ENCODE peak calls at places on chromosomes 4 and X, in four cellular contexts. D is PC-3, Z is HCT116, Q is neural progenitor cell. C is an unnamed sample.
A peak's percentile ranks its signal among the peaks of the same experiment; 100 is the strongest.

GRCh38 chrX:154368630-154369452 is 5.6 kb downstream of the FLNA start:
- DNase-seq in Q (peak; percentile 27), Z (peak; percentile 62), D (peak; percentile 95), C (peak; percentile 51)

GRCh38 chr4:133320576-133321170 is 171.6 kb downstream of the PCDH10 start:
- DNase-seq in Z (peak; percentile 33), Q (peak; percentile 62), D (peak; percentile 52), C (peak; percentile 21)

GRCh38 chr4:98994474-98995182 is 893 bp upstream of the METAP1 start:
- DNase-seq in D (no peak), Z (no peak), Q (peak; percentile 35), C (no peak)

GRCh38 chrX:119986203-119986602 is 42.7 kb upstream of the NKAP start:
- DNase-seq in D (no peak), Z (no peak), Q (no peak), C (no peak)

GRCh38 chr4:4853921-4854648 is 5.4 kb upstream of the MSX1 start:
- DNase-seq in Q (no peak), Z (no peak), D (no peak), C (no peak)

GRCh38 chr4:4480685-4481393 is 61.0 kb downstream of the STX18 start:
- DNase-seq in D (no peak), Z (no peak), Q (peak; percentile 31), C (peak; percentile 22)

GRCh38 chrX:93874554-93874953 is 200.5 kb downstream of the FAM133A start:
- DNase-seq in D (peak; percentile 63), Z (no peak), Q (peak; percentile 77), C (peak; percentile 0)

GRCh38 chrX:67524428-67524827 is 19.4 kb upstream of the AR start:
- DNase-seq in Z (no peak), Q (no peak), D (no peak), C (no peak)

GRCh38 chrX:149129767-149130166 is 375.3 kb downstream of the IDS start:
- DNase-seq in Q (no peak), Z (no peak), D (no peak), C (no peak)

GRCh38 chrX:75230296-75230695 is 43.6 kb upstream of the UPRT start:
- DNase-seq in Q (no peak), D (no peak), Z (no peak), C (no peak)

GRCh38 chr4:140219567-140219966 is 65.6 kb upstream of the MAML3 start:
- DNase-seq in D (no peak), Q (peak; percentile 33), Z (no peak), C (no peak)

GRCh38 chr4:15147709-15148651 is 145.7 kb downstream of the CPEB2 start:
- DNase-seq in D (no peak), Q (no peak), Z (no peak), C (no peak)

GRCh38 chr4:5751073-5751917 is 40.3 kb downstream of the EVC start:
- DNase-seq in Q (no peak), Z (no peak), D (no peak), C (no peak)

GRCh38 chrX:327660-328126 is 9.1 kb upstream of the GTPBP6 start:
- DNase-seq in D (no peak), Q (no peak), Z (no peak), C (no peak)

GRCh38 chr4:32147446-32148064 is 1427.4 kb downstream of the PCDH7 start:
- DNase-seq in Q (no peak), Z (no peak), D (no peak), C (no peak)

GRCh38 chr4:70902577-70903281 is 560 bp downstream of the MOB1B start:
- DNase-seq in Z (no peak), D (peak; percentile 27), Q (no peak), C (peak; percentile 43)

GRCh38 chrX:18368402-18368801 is 13.9 kb upstream of the SCML2 start:
- DNase-seq in Z (no peak), Q (no peak), D (no peak), C (no peak)

GRCh38 chr4:101238706-101239105 is 108.6 kb downstream of the PPP3CA start:
- DNase-seq in Z (no peak), D (peak; percentile 24), Q (no peak), C (no peak)

GRCh38 chr4:126172126-126172525 is 857.4 kb downstream of the FAT4 start:
- DNase-seq in Z (no peak), D (no peak), Q (no peak), C (no peak)

GRCh38 chr4:100168521-100168920 is 21.7 kb downstream of the DDIT4L start:
- DNase-seq in Z (no peak), D (no peak), Q (no peak), C (no peak)

GRCh38 chr4:14865804-14866203 is 136.5 kb upstream of the CPEB2 start:
- DNase-seq in Q (no peak), Z (no peak), D (no peak), C (no peak)

GRCh38 chr4:33831667-33832066 is 2412.6 kb downstream of the ARAP2 start:
- DNase-seq in D (peak; percentile 6), Z (no peak), Q (no peak), C (no peak)

GRCh38 chrX:14029425-14030247 is at the start of gene GEMIN8:
- DNase-seq in Z (peak; percentile 84), Q (peak; percentile 89), D (peak; percentile 88), C (peak; percentile 88)

GRCh38 chrX:148049441-148049840 is 68.3 kb downstream of the FMR1NB start:
- DNase-seq in Z (peak; percentile 1), D (peak; percentile 56), Q (peak; percentile 56), C (peak; percentile 60)

GRCh38 chrX:94329182-94329581 is 655.2 kb downstream of the FAM133A start:
- DNase-seq in D (no peak), Q (no peak), Z (no peak), C (no peak)

GRCh38 chr4:88613417-88613875 is 21.2 kb downstream of the HERC3 start:
- DNase-seq in Q (no peak), Z (no peak), D (no peak), C (peak; percentile 41)

GRCh38 chr4:1508161-1509160 is 102.2 kb upstream of the NKX1-1 start:
- DNase-seq in D (no peak), Q (no peak), Z (no peak), C (no peak)

GRCh38 chr4:89357346-89357745 is 49.7 kb upstream of the GPRIN3 start:
- DNase-seq in Q (no peak), Z (no peak), D (no peak), C (no peak)

GRCh38 chrX:151981129-151981528 is 6.7 kb upstream of the GABRE start:
- DNase-seq in Z (no peak), D (peak; percentile 2), Q (no peak), C (no peak)

GRCh38 chrX:129193357-129193756 is 329.9 kb downstream of the SMARCA1 start:
- DNase-seq in D (peak; percentile 24), Z (no peak), Q (no peak), C (no peak)

GRCh38 chr4:27398911-27399310 is 538.3 kb downstream of the STIM2 start:
- DNase-seq in D (peak; percentile 4), Z (no peak), Q (no peak), C (no peak)

GRCh38 chr4:8744083-8744805 is 127.4 kb downstream of the HMX1 start:
- DNase-seq in D (no peak), Z (no peak), Q (no peak), C (no peak)

GRCh38 chrX:66638591-66639500 is at the start of gene EDA2R:
- DNase-seq in Q (peak; percentile 83), Z (no peak), D (no peak), C (peak; percentile 81)

GRCh38 chr4:122921971-122922876 is at the start of gene NUDT6:
- DNase-seq in Q (peak; percentile 88), Z (no peak), D (peak; percentile 56), C (peak; percentile 79)

GRCh38 chr4:71261001-71261400 is 77.8 kb upstream of the SLC4A4 start:
- DNase-seq in Z (no peak), Q (no peak), D (no peak), C (no peak)

DNA sequence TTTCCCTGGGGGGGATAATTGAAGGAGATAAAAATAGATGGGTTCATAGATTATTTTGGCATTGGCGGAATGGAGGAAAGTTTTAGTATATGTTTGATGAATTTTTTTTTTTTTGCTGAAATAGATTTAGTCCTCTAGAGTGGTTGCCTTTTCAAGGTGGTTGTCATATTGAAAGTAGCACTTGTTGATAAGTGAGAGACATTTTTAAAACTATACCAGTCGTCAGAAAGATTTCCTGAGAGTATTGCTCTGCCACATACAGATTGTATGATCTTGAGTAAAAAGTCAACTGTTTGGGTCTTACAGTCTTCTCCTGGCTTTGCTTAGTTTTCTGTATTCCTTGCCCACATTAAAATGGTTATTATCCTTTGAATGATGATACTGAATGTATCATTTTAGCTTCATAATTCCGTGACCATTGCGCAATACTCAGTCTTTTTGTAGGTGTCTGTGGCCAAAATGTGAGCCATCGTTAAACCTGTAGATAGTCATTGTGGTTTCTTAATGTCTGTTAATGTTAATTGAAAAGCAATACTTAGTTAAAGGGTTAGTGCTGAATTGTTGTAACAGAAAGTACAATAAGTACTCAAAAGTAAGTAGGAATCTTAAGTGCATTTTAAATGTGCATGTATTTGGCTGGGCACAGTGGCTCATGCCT is 7.2 kb downstream of the SMARCAD1 start:
- DNase-seq in Q (no peak), D (no peak), Z (no peak), C (no peak)
- TF ChIP-seq EZH2phosphoT487 in Q (no peak), D (no peak), Z (no peak), C (no peak)

GRCh38 chrX:9759340-9759739 is 6.3 kb downstream of the GPR143 start:
- DNase-seq in D (no peak), Q (no peak), Z (peak; percentile 26), C (no peak)

GRCh38 chrX:9757366-9757765 is 8.3 kb downstream of the GPR143 start:
- DNase-seq in Q (no peak), Z (no peak), D (no peak), C (no peak)

DNA sequence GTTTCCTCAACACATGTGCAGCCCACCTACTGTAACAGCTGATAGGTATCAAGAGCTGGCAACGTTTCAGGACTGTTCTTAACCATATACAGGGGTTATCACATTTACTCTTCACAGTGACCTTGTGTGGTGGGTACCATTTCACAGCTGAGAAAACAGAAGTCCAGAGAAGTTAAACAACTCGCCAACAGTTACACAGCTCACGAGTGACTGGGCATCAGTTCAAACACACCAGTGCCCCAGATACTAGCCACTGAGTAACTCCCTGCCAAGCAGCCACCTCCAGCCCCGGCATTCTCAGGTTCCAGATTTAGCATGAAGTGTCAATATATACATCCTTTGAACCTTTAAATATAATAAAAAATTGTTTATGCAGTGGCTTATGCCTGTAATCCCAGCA is 7.4 kb downstream of the GPR143 start:
- DNase-seq in Q (no peak), Z (no peak), D (no peak), C (no peak)
- TF ChIP-seq CTCF in Q (no peak), Z (no peak), D (no peak), C (no peak)

DNA sequence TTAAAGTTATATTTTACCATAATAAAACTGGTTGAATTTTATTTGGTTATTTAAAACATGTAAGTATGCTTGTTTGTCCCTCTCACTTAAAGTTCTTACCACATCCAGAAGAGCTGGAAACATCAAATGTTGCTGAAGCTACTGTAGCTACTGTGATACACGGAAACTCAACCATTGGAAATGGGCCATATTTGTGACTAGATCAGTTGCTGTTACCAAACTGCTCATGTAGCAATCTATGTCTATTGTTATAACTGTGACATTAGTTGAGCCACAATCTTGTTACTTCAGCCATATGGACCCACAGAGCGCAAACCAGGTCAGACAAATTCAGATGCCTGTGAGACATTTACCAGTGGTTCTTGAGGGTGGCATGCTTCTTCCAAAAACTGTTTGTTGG is 41.6 kb downstream of the NDNF start:
- DNase-seq in Z (no peak), D (no peak), Q (no peak), C (no peak)
- TF ChIP-seq EZH2phosphoT487 in Z (no peak), D (no peak), Q (no peak), C (no peak)

GRCh38 chr4:112379306-112379705 is 82.1 kb downstream of the ALPK1 start:
- DNase-seq in Z (no peak), D (no peak), Q (peak; percentile 94), C (no peak)
- TF ChIP-seq CTCF in Z (no peak), D (no peak), Q (peak; percentile 62), C (no peak)

GRCh38 chr4:120850048-120850599 is 72.4 kb downstream of the PRDM5 start:
- DNase-seq in Z (no peak), D (no peak), Q (no peak), C (no peak)
- TF ChIP-seq EZH2phosphoT487 in Z (no peak), D (no peak), Q (no peak), C (no peak)

GRCh38 chr4:152609460-152609859 is 70.3 kb downstream of the TMEM154 start:
- DNase-seq in Z (no peak), Q (no peak), D (no peak), C (no peak)
- TF ChIP-seq CTCF in Z (no peak), Q (no peak), D (no peak), C (no peak)